ENCODE peak calls at places on chromosomes 7 and 10, in four cellular contexts. One of them, this sample, is unnamed.

GRCh38 chr7:152615052-152615741 is 60.7 kb downstream of the XRCC2 start:
- DNase-seq in psoas muscle: no peak
- DNase-seq in adipocyte: peak
- DNase-seq in activated CD4-positive, CD25-positive, alpha-beta regulatory T cell: no peak
- DNase-seq in this sample: no peak

GRCh38 chr10:115918812-115919211 is 354.2 kb downstream of the GFRA1 start:
- DNase-seq in psoas muscle: no peak
- DNase-seq in activated CD4-positive, CD25-positive, alpha-beta regulatory T cell: no peak
- DNase-seq in adipocyte: peak
- DNase-seq in this sample: no peak

GRCh38 chr7:56083150-56083785 is 9.5 kb downstream of the PHKG1 start:
- DNase-seq in adipocyte: no peak
- DNase-seq in activated CD4-positive, CD25-positive, alpha-beta regulatory T cell: no peak
- DNase-seq in psoas muscle: peak
- DNase-seq in this sample: no peak

GRCh38 chr7:102230593-102230992 is 56.1 kb upstream of the SH2B2 start:
- DNase-seq in psoas muscle: no peak
- DNase-seq in activated CD4-positive, CD25-positive, alpha-beta regulatory T cell: no peak
- DNase-seq in adipocyte: peak
- DNase-seq in this sample: no peak

GRCh38 chr10:31689233-31689632 is 239.4 kb downstream of the ARHGAP12 start:
- DNase-seq in adipocyte: no peak
- DNase-seq in activated CD4-positive, CD25-positive, alpha-beta regulatory T cell: no peak
- DNase-seq in psoas muscle: no peak
- DNase-seq in this sample: no peak

GRCh38 chr7:124101173-124101768 is 68.4 kb upstream of the TMEM229A start:
- DNase-seq in activated CD4-positive, CD25-positive, alpha-beta regulatory T cell: no peak
- DNase-seq in adipocyte: no peak
- DNase-seq in psoas muscle: no peak
- DNase-seq in this sample: no peak

GRCh38 chr7:41503438-41503837 is 199.5 kb downstream of the INHBA start:
- DNase-seq in psoas muscle: no peak
- DNase-seq in activated CD4-positive, CD25-positive, alpha-beta regulatory T cell: no peak
- DNase-seq in adipocyte: peak
- DNase-seq in this sample: no peak

GRCh38 chr7:133140994-133141595 is 59.2 kb upstream of the CHCHD3 start:
- DNase-seq in adipocyte: no peak
- DNase-seq in psoas muscle: no peak
- DNase-seq in activated CD4-positive, CD25-positive, alpha-beta regulatory T cell: no peak
- DNase-seq in this sample: no peak

GRCh38 chr10:21314234-21314633 is 211.2 kb downstream of the SKIDA1 start:
- DNase-seq in adipocyte: peak
- DNase-seq in activated CD4-positive, CD25-positive, alpha-beta regulatory T cell: no peak
- DNase-seq in psoas muscle: no peak
- DNase-seq in this sample: no peak

GRCh38 chr10:103554488-103555320 is 61.2 kb downstream of the NEURL1 start:
- DNase-seq in activated CD4-positive, CD25-positive, alpha-beta regulatory T cell: no peak
- DNase-seq in psoas muscle: peak
- DNase-seq in adipocyte: peak
- DNase-seq in this sample: no peak

GRCh38 chr10:88974446-88975376 is 15.9 kb upstream of the FAS start:
- DNase-seq in adipocyte: peak
- DNase-seq in psoas muscle: no peak
- DNase-seq in activated CD4-positive, CD25-positive, alpha-beta regulatory T cell: no peak
- DNase-seq in this sample: no peak

GRCh38 chr7:69994907-69995542 is 396.8 kb downstream of the AUTS2 start:
- DNase-seq in activated CD4-positive, CD25-positive, alpha-beta regulatory T cell: no peak
- DNase-seq in adipocyte: no peak
- DNase-seq in psoas muscle: no peak
- DNase-seq in this sample: no peak

GRCh38 chr10:55283041-55283440 is 482.0 kb upstream of the PCDH15 start:
- DNase-seq in psoas muscle: no peak
- DNase-seq in activated CD4-positive, CD25-positive, alpha-beta regulatory T cell: no peak
- DNase-seq in adipocyte: no peak
- DNase-seq in this sample: no peak

GRCh38 chr7:112449353-112449752 is 907 bp upstream of the IFRD1 start:
- DNase-seq in activated CD4-positive, CD25-positive, alpha-beta regulatory T cell: peak
- DNase-seq in psoas muscle: no peak
- DNase-seq in adipocyte: peak
- DNase-seq in this sample: no peak

GRCh38 chr7:152383341-152384234 is 52.2 kb downstream of the KMT2C start:
- DNase-seq in psoas muscle: no peak
- DNase-seq in activated CD4-positive, CD25-positive, alpha-beta regulatory T cell: no peak
- DNase-seq in adipocyte: peak
- DNase-seq in this sample: no peak

GRCh38 chr10:131775833-131776232 is 125.0 kb upstream of the PPP2R2D start:
- DNase-seq in psoas muscle: no peak
- DNase-seq in adipocyte: no peak
- DNase-seq in activated CD4-positive, CD25-positive, alpha-beta regulatory T cell: no peak
- DNase-seq in this sample: no peak

GRCh38 chr7:49001610-49002033 is 77.3 kb downstream of the CDC14C start:
- DNase-seq in psoas muscle: no peak
- DNase-seq in adipocyte: no peak
- DNase-seq in activated CD4-positive, CD25-positive, alpha-beta regulatory T cell: no peak
- DNase-seq in this sample: no peak

GRCh38 chr7:43454936-43455518 is 127.9 kb upstream of the STK17A start:
- DNase-seq in adipocyte: peak
- DNase-seq in psoas muscle: no peak
- DNase-seq in activated CD4-positive, CD25-positive, alpha-beta regulatory T cell: no peak
- DNase-seq in this sample: no peak

GRCh38 chr7:3109516-3109915 is 65.8 kb upstream of the CARD11 start:
- DNase-seq in adipocyte: no peak
- DNase-seq in psoas muscle: no peak
- DNase-seq in activated CD4-positive, CD25-positive, alpha-beta regulatory T cell: no peak
- DNase-seq in this sample: no peak

GRCh38 chr10:6233725-6234277 is 31.1 kb downstream of the PFKFB3 start:
- DNase-seq in psoas muscle: no peak
- DNase-seq in activated CD4-positive, CD25-positive, alpha-beta regulatory T cell: no peak
- DNase-seq in adipocyte: no peak
- DNase-seq in this sample: no peak

GRCh38 chr7:37211097-37211496 is 237.6 kb downstream of the ELMO1 start:
- DNase-seq in psoas muscle: peak
- DNase-seq in activated CD4-positive, CD25-positive, alpha-beta regulatory T cell: no peak
- DNase-seq in adipocyte: peak
- DNase-seq in this sample: no peak

GRCh38 chr10:43221419-43222293 is 45.2 kb downstream of the RASGEF1A start:
- DNase-seq in psoas muscle: peak
- DNase-seq in activated CD4-positive, CD25-positive, alpha-beta regulatory T cell: no peak
- DNase-seq in adipocyte: no peak
- DNase-seq in this sample: no peak

GRCh38 chr10:76192694-76193304 is 761.4 kb downstream of the LRMDA start:
- DNase-seq in adipocyte: no peak
- DNase-seq in activated CD4-positive, CD25-positive, alpha-beta regulatory T cell: no peak
- DNase-seq in psoas muscle: no peak
- DNase-seq in this sample: no peak

GRCh38 chr10:13078912-13079775 is 20.8 kb upstream of the OPTN start:
- DNase-seq in adipocyte: no peak
- DNase-seq in psoas muscle: no peak
- DNase-seq in activated CD4-positive, CD25-positive, alpha-beta regulatory T cell: no peak
- DNase-seq in this sample: no peak

GRCh38 chr7:3695602-3696001 is 394.6 kb downstream of the SDK1 start:
- DNase-seq in adipocyte: no peak
- DNase-seq in psoas muscle: no peak
- DNase-seq in activated CD4-positive, CD25-positive, alpha-beta regulatory T cell: no peak
- DNase-seq in this sample: no peak

This sample was measured in central memory CD8-positive, alpha-beta T cell.